ENCODE peak calls at places on chromosomes 12 and 14, in six cellular contexts. F is Caco-2, E is NCI-H1048, Y is NCI-H1092, G is endothelial cell, W is activated B cell treated with CpG ODN at 0.5 μM for 24 hours. L is an unnamed sample.
A peak's percentile ranks its signal among the peaks of the same experiment; 100 is the strongest.

GRCh38 chr14:105393151-105393550 is 5.2 kb upstream of the TEX22 start:
- DNase-seq in W (no peak), E (no peak), Y (no peak), G (no peak), F (peak; percentile 15), L (no peak)

GRCh38 chr14:42057176-42057575 is 450.5 kb downstream of the LRFN5 start:
- DNase-seq in W (no peak), Y (no peak), F (no peak), G (no peak), E (no peak), L (no peak)

GRCh38 chr12:39959016-39959415 is 146.9 kb downstream of the SLC2A13 start:
- DNase-seq in W (no peak), F (no peak), Y (no peak), G (no peak), E (no peak), L (no peak)

GRCh38 chr12:19288603-19289244 is 150.6 kb upstream of the AEBP2 start:
- DNase-seq in G (no peak), W (no peak), F (no peak), E (no peak), Y (peak; percentile 24), L (no peak)

GRCh38 chr14:65879218-65880009 is 466.9 kb downstream of the FUT8 start:
- DNase-seq in G (no peak), F (no peak), Y (no peak), E (no peak), W (no peak), L (no peak)

GRCh38 chr12:98896938-98897337 is 251.8 kb downstream of the APAF1 start:
- DNase-seq in E (no peak), Y (no peak), F (no peak), G (peak; percentile 41), W (no peak), L (no peak)

GRCh38 chr14:60249321-60250251 is 565 bp downstream of the PPM1A start:
- DNase-seq in Y (peak; percentile 76), F (peak; percentile 87), W (peak; percentile 65), G (peak; percentile 79), E (no peak), L (peak; percentile 80)

GRCh38 chr12:112148031-112148513 is 22.7 kb downstream of the TRAFD1 start:
- DNase-seq in W (no peak), E (no peak), G (no peak), Y (no peak), F (no peak), L (no peak)

GRCh38 chr14:24965578-24965933 is 84.4 kb downstream of the STXBP6 start:
- DNase-seq in W (no peak), G (no peak), Y (no peak), E (no peak), F (no peak), L (no peak)

GRCh38 chr12:127588224-127588623 is 678.7 kb upstream of the TMEM132C start:
- DNase-seq in E (no peak), G (no peak), F (no peak), W (no peak), Y (no peak), L (no peak)

GRCh38 chr12:116466536-116466935 is 92.6 kb upstream of the MAP1LC3B2 start:
- DNase-seq in W (no peak), F (no peak), G (no peak), E (no peak), Y (no peak), L (no peak)

GRCh38 chr12:56931474-56931978 is 2.7 kb downstream of the SDR9C7 start:
- DNase-seq in Y (no peak), E (no peak), F (no peak), G (no peak), W (no peak), L (no peak)

GRCh38 chr14:102586420-102587119 is 5.9 kb upstream of the RCOR1 start:
- DNase-seq in E (no peak), W (no peak), F (no peak), G (no peak), Y (no peak), L (no peak)

GRCh38 chr14:22428681-22429315 is 160.2 kb downstream of the DAD1 start:
- DNase-seq in E (no peak), Y (no peak), G (no peak), F (no peak), W (no peak), L (no peak)

GRCh38 chr12:93802698-93803097 is 125.5 kb downstream of the CRADD start:
- DNase-seq in E (no peak), G (no peak), F (no peak), Y (no peak), W (no peak), L (no peak)

GRCh38 chr12:132561784-132562156 is 48.6 kb downstream of the LRCOL1 start:
- DNase-seq in Y (peak; percentile 11), W (no peak), E (no peak), G (peak; percentile 50), F (no peak), L (no peak)

GRCh38 chr12:116880817-116881324 is 370 bp downstream of the HRK start:
- DNase-seq in F (peak; percentile 54), Y (peak; percentile 15), W (peak; percentile 53), E (no peak), G (peak; percentile 44), L (peak; percentile 63)

GRCh38 chr14:103693514-103693913 is 21.7 kb downstream of the XRCC3 start:
- DNase-seq in E (no peak), F (no peak), W (no peak), G (no peak), Y (no peak), L (no peak)

GRCh38 chr14:94284221-94284620 is 8.8 kb downstream of the SERPINA10 start:
- DNase-seq in W (no peak), F (no peak), Y (no peak), E (no peak), G (no peak), L (no peak)

GRCh38 chr14:75340921-75341320 is 62.3 kb downstream of the FOS start:
- DNase-seq in W (no peak), E (no peak), G (no peak), F (no peak), Y (no peak), L (no peak)

GRCh38 chr12:29547844-29548243 is 50.4 kb upstream of the OVCH1 start:
- DNase-seq in F (no peak), Y (no peak), W (no peak), E (no peak), G (no peak), L (no peak)

L was measured in NCI-H2107.